ENCODE peak calls at places on chromosome 19, in four cellular contexts. One of them, this sample, is unnamed.

GRCh38 chr19:42276821-42277220 is 7.8 kb downstream of the CIC start:
- DNase-seq in GM12878: no peak
- DNase-seq in IMR-90: no peak
- DNase-seq in K562: no peak
- DNase-seq in this sample: no peak

GRCh38 chr19:1074512-1075283 is 7.7 kb downstream of the ARHGAP45 start:
- DNase-seq in K562: peak
- DNase-seq in IMR-90: no peak
- DNase-seq in GM12878: no peak
- DNase-seq in this sample: no peak

GRCh38 chr19:374183-374885 is 29.7 kb upstream of the MIER2 start:
- DNase-seq in IMR-90: no peak
- DNase-seq in GM12878: no peak
- DNase-seq in K562: peak
- DNase-seq in this sample: no peak

GRCh38 chr19:38892841-38893240 is 6.6 kb downstream of the SIRT2 start:
- DNase-seq in K562: no peak
- DNase-seq in GM12878: no peak
- DNase-seq in IMR-90: no peak
- DNase-seq in this sample: no peak

GRCh38 chr19:12940897-12941296 is 2.5 kb downstream of the CALR start:
- DNase-seq in K562: no peak
- DNase-seq in IMR-90: no peak
- DNase-seq in GM12878: no peak
- DNase-seq in this sample: no peak

GRCh38 chr19:17281391-17282304 is at the start of gene ANKLE1:
- DNase-seq in K562: peak
- DNase-seq in IMR-90: no peak
- DNase-seq in GM12878: peak
- DNase-seq in this sample: no peak

GRCh38 chr19:30479657-30480056 is 107.5 kb downstream of the ZNF536 start:
- DNase-seq in GM12878: no peak
- DNase-seq in K562: no peak
- DNase-seq in IMR-90: no peak
- DNase-seq in this sample: no peak

GRCh38 chr19:36488816-36489138 is 584 bp downstream of the ZNF566 start:
- DNase-seq in IMR-90: no peak
- DNase-seq in GM12878: no peak
- DNase-seq in K562: peak
- DNase-seq in this sample: no peak

GRCh38 chr19:13039211-13039789 is 44.0 kb downstream of the NFIX start:
- DNase-seq in IMR-90: no peak
- DNase-seq in K562: no peak
- DNase-seq in GM12878: no peak
- DNase-seq in this sample: no peak

GRCh38 chr19:12722566-12723382 is 958 bp downstream of the TNPO2 start:
- DNase-seq in K562: peak
- DNase-seq in GM12878: peak
- DNase-seq in IMR-90: peak
- DNase-seq in this sample: peak

GRCh38 chr19:10748924-10749434 is 31.1 kb downstream of the DNM2 start:
- DNase-seq in GM12878: no peak
- DNase-seq in IMR-90: no peak
- DNase-seq in K562: peak
- DNase-seq in this sample: peak

GRCh38 chr19:43620061-43621001 is 902 bp upstream of the ZNF428 start:
- DNase-seq in K562: peak
- DNase-seq in IMR-90: no peak
- DNase-seq in GM12878: no peak
- DNase-seq in this sample: no peak

GRCh38 chr19:38515906-38516305 is 82.4 kb downstream of the RYR1 start:
- DNase-seq in GM12878: no peak
- DNase-seq in IMR-90: no peak
- DNase-seq in K562: no peak
- DNase-seq in this sample: no peak

GRCh38 chr19:47225746-47226425 is 5.1 kb downstream of the BBC3 start:
- DNase-seq in K562: peak
- DNase-seq in IMR-90: peak
- DNase-seq in GM12878: no peak
- DNase-seq in this sample: peak

GRCh38 chr19:30536975-30537374 is 164.8 kb downstream of the ZNF536 start:
- DNase-seq in GM12878: no peak
- DNase-seq in K562: no peak
- DNase-seq in IMR-90: no peak
- DNase-seq in this sample: no peak

GRCh38 chr19:51242881-51243280 is 8.0 kb upstream of the SIGLECL1 start:
- DNase-seq in GM12878: no peak
- DNase-seq in K562: no peak
- DNase-seq in IMR-90: no peak
- DNase-seq in this sample: no peak

GRCh38 chr19:46727757-46728156 is 10.8 kb upstream of the PRKD2 start:
- DNase-seq in IMR-90: no peak
- DNase-seq in GM12878: no peak
- DNase-seq in K562: no peak
- DNase-seq in this sample: no peak

GRCh38 chr19:1064661-1065605 is 2.0 kb upstream of the ARHGAP45 start:
- DNase-seq in IMR-90: peak
- DNase-seq in GM12878: no peak
- DNase-seq in K562: no peak
- DNase-seq in this sample: peak

GRCh38 chr19:2824129-2824528 is 4.5 kb downstream of the ZNF554 start:
- DNase-seq in K562: no peak
- DNase-seq in GM12878: no peak
- DNase-seq in IMR-90: no peak
- DNase-seq in this sample: no peak

GRCh38 chr19:8304841-8305621 is 3.1 kb downstream of the CD320 start:
- DNase-seq in GM12878: no peak
- DNase-seq in IMR-90: no peak
- DNase-seq in K562: peak
- DNase-seq in this sample: no peak

GRCh38 chr19:48833977-48834376 is 2.3 kb downstream of the HSD17B14 start:
- DNase-seq in IMR-90: no peak
- DNase-seq in GM12878: no peak
- DNase-seq in K562: no peak
- DNase-seq in this sample: no peak

GRCh38 chr19:48837586-48838191 is 1.4 kb upstream of the HSD17B14 start:
- DNase-seq in K562: no peak
- DNase-seq in IMR-90: no peak
- DNase-seq in GM12878: no peak
- DNase-seq in this sample: no peak

GRCh38 chr19:48835734-48836088 is 580 bp downstream of the HSD17B14 start:
- DNase-seq in IMR-90: peak
- DNase-seq in GM12878: peak
- DNase-seq in K562: peak
- DNase-seq in this sample: peak

GRCh38 chr19:48837081-48837524 is 812 bp upstream of the HSD17B14 start:
- DNase-seq in K562: no peak
- DNase-seq in IMR-90: peak
- DNase-seq in GM12878: peak
- DNase-seq in this sample: peak

GRCh38 chr19:48836089-48837017 is at the start of gene HSD17B14:
- DNase-seq in IMR-90: no peak
- DNase-seq in K562: peak
- DNase-seq in GM12878: no peak
- DNase-seq in this sample: peak
- TF ChIP-seq FOS in IMR-90: no peak
- TF ChIP-seq FOS in K562: no peak
- TF ChIP-seq FOS in GM12878: no peak
- TF ChIP-seq FOS in this sample: no peak

GRCh38 chr19:4586691-4587090 is 27.2 kb upstream of the SEMA6B start:
- DNase-seq in K562: no peak
- DNase-seq in GM12878: no peak
- DNase-seq in IMR-90: no peak
- DNase-seq in this sample: no peak
- TF ChIP-seq FOS in K562: no peak
- TF ChIP-seq FOS in GM12878: no peak
- TF ChIP-seq FOS in IMR-90: no peak
- TF ChIP-seq FOS in this sample: no peak

GRCh38 chr19:48508729-48509310 is 2.8 kb downstream of the LMTK3 start:
- DNase-seq in K562: no peak
- DNase-seq in IMR-90: no peak
- DNase-seq in GM12878: no peak
- DNase-seq in this sample: no peak

GRCh38 chr19:48507911-48508439 is 3.7 kb downstream of the LMTK3 start:
- DNase-seq in IMR-90: no peak
- DNase-seq in K562: no peak
- DNase-seq in GM12878: no peak
- DNase-seq in this sample: no peak

GRCh38 chr19:48509467-48510194 is 2.0 kb downstream of the LMTK3 start:
- DNase-seq in IMR-90: no peak
- DNase-seq in K562: peak
- DNase-seq in GM12878: no peak
- DNase-seq in this sample: no peak

GRCh38 chr19:48502720-48503018 is 9.0 kb downstream of the LMTK3 start:
- DNase-seq in K562: no peak
- DNase-seq in IMR-90: no peak
- DNase-seq in GM12878: no peak
- DNase-seq in this sample: no peak

GRCh38 chr19:48506138-48506733 is 5.4 kb downstream of the LMTK3 start:
- DNase-seq in K562: peak
- DNase-seq in IMR-90: peak
- DNase-seq in GM12878: no peak
- DNase-seq in this sample: no peak
- TF ChIP-seq FOS in K562: no peak
- TF ChIP-seq FOS in IMR-90: no peak
- TF ChIP-seq FOS in GM12878: no peak
- TF ChIP-seq FOS in this sample: no peak

DNA sequence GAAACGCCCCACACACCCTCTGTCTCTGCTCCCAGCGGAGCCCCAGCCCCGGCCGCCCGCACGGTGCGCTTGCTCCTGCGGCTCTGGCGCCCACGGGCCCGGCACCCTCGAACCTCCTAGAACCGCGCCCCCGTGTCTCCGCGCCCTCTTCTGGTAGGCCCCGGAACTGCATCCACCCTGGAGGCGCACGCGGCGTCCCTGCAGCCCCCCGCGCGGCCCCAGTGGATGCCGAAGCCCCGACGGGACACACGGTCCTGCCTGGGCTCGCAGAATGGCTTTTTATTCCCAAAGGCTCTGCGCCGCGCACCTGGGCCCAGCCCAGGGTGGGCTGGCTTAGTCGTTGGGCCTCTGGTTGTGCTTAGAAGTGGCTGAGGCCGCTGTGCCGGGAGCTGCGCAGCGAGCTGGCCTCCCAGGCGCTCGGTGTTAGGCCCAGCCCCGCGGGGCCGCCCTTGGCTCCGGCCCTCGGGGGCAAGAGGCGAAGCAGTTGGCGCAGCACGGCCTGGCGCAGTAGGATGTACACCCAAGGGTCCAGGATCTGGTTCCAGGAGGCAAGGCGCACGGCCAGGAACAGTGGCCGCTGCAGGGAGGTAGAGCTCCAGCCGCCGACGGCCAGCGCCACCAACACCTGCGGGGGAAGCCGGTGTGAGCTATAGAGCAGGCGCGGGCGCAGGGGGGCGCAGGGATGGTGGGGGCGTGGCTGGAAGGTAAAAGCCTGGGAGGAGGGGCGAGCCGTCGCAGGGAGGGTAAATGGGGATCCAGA is 2.8 kb downstream of the PTGER1 start:
- DNase-seq in GM12878: no peak
- DNase-seq in IMR-90: peak
- DNase-seq in K562: peak
- DNase-seq in this sample: peak
- TF ChIP-seq FOS in GM12878: no peak
- TF ChIP-seq FOS in IMR-90: no peak
- TF ChIP-seq FOS in K562: no peak
- TF ChIP-seq FOS in this sample: no peak

DNA sequence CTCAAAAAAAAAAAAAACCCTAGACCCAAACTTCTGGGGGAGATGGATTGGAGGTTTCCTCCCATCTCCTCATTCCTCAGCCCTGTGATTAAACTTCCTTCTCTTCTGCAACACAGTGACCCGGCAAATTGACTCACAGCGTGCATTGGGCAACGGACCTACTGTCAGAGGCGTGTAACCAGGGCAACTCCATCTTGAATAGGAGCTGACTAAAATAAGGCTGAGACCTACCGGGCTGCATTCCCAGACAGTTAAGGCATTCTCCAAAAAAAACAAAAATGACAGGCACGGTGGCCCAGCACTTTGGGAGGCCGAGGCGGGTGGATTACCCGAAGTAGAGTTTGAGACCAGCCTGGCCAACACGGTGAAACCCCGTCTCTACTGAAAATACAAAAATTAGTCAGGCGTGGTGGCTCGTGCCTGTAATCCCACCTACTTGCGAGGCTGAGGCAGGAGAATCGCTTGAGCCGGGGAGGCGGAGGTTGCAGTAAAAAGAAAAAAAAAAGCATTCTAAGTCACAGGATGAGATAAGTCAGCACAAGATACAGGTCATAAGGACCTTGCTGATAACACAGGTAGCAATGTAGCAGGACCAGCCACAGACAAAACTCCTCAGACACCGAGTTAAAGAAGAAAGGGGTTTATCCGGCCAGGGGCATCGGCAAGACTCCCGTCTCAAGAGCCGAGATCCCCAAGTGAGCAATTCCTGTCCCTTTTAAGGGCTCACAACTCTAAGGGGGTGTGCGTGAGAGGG is 5.4 kb upstream of the NLRP7 start:
- DNase-seq in GM12878: no peak
- DNase-seq in IMR-90: no peak
- DNase-seq in K562: no peak
- DNase-seq in this sample: peak
- TF ChIP-seq FOS in GM12878: no peak
- TF ChIP-seq FOS in IMR-90: no peak
- TF ChIP-seq FOS in K562: no peak
- TF ChIP-seq FOS in this sample: no peak

DNA sequence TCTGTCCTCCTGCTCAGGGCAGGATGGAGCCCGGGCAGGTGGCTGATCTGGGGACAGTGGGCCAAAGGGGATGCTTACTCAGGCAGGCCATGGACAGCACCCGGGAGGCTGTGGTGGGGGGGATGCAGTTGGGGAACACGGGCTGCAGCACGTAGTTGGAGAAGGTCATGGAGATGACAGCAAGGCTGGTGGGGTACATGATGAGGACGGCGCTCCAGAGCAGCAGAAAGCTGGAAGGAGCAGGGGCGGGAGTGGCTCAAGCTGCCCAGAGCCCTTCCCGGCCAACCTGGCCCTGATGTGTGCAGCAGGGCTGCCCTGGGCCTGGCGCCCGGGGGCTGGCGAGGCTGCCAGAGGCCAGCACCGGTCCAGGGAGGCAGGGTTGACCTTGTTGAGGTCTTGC is 12.9 kb downstream of the SLC7A10 start:
- DNase-seq in K562: no peak
- DNase-seq in GM12878: no peak
- DNase-seq in IMR-90: no peak
- DNase-seq in this sample: no peak
- TF ChIP-seq FOS in K562: no peak
- TF ChIP-seq FOS in GM12878: no peak
- TF ChIP-seq FOS in IMR-90: no peak
- TF ChIP-seq FOS in this sample: no peak

GRCh38 chr19:50213925-50214324 is 10.5 kb downstream of the MYH14 start:
- DNase-seq in K562: no peak
- DNase-seq in GM12878: no peak
- DNase-seq in IMR-90: no peak
- DNase-seq in this sample: no peak

GRCh38 chr19:50215820-50216219 is 12.4 kb downstream of the MYH14 start:
- DNase-seq in IMR-90: no peak
- DNase-seq in GM12878: no peak
- DNase-seq in K562: no peak
- DNase-seq in this sample: no peak

GRCh38 chr19:50209131-50209530 is 5.7 kb downstream of the MYH14 start:
- DNase-seq in GM12878: no peak
- DNase-seq in K562: no peak
- DNase-seq in IMR-90: no peak
- DNase-seq in this sample: no peak

GRCh38 chr19:50210425-50210824 is 7.0 kb downstream of the MYH14 start:
- DNase-seq in IMR-90: no peak
- DNase-seq in GM12878: no peak
- DNase-seq in K562: no peak
- DNase-seq in this sample: no peak

GRCh38 chr19:50214699-50215543 is 11.5 kb downstream of the MYH14 start:
- DNase-seq in K562: no peak
- DNase-seq in IMR-90: no peak
- DNase-seq in GM12878: no peak
- DNase-seq in this sample: no peak
- TF ChIP-seq FOS in K562: no peak
- TF ChIP-seq FOS in IMR-90: no peak
- TF ChIP-seq FOS in GM12878: no peak
- TF ChIP-seq FOS in this sample: no peak